ENCODE peak calls at places on chromosomes 1 and 21, in nine cellular contexts. C is PC-9, L is AG04449, J is neural crest cell, K is colonic mucosa, Q is lower leg skin, G is GM20000, A is testis, S is omental fat pad. N is an unnamed sample.
A peak's percentile ranks its signal among the peaks of the same experiment; 100 is the strongest.

GRCh38 chr1:1250828-1251284 is 4.3 kb upstream of the C1QTNF12 start:
- DNase-seq in C (no peak), L (no peak), J (no peak), K (no peak), Q (no peak), G (peak; percentile 87), A (no peak), S (no peak), N (no peak)

GRCh38 chr1:247180581-247180980 is 8.8 kb upstream of the ZNF124 start:
- DNase-seq in C (no peak), L (no peak), J (no peak), K (no peak), Q (no peak), G (no peak), A (no peak), S (no peak), N (no peak)

GRCh38 chr1:12592496-12592895 is 25.5 kb downstream of the DHRS3 start:
- DNase-seq in C (no peak), L (no peak), J (no peak), K (no peak), Q (no peak), G (no peak), A (no peak), S (no peak), N (peak; percentile 34)

GRCh38 chr1:16077430-16078245 is 4.2 kb upstream of the FAM131C start:
- DNase-seq in C (no peak), L (no peak), J (no peak), K (no peak), Q (no peak), G (no peak), A (no peak), S (no peak), N (no peak)

GRCh38 chr1:203486618-203487370 is 7.2 kb upstream of the OPTC start:
- DNase-seq in C (no peak), L (no peak), J (no peak), K (no peak), Q (no peak), G (no peak), A (peak; percentile 67), S (no peak), N (no peak)

GRCh38 chr1:211476200-211476849 is 15.6 kb downstream of the RD3 start:
- DNase-seq in C (peak; percentile 66), L (peak; percentile 17), J (peak; percentile 72), K (peak; percentile 84), Q (peak; percentile 89), G (peak; percentile 87), A (peak; percentile 85), S (peak; percentile 76), N (peak; percentile 32)

GRCh38 chr1:1605724-1606123 is 5.8 kb upstream of the FNDC10 start:
- DNase-seq in C (no peak), L (no peak), J (no peak), K (no peak), Q (no peak), G (no peak), A (no peak), S (no peak), N (no peak)

GRCh38 chr1:234724517-234725176 is 114.7 kb upstream of the IRF2BP2 start:
- DNase-seq in C (no peak), L (no peak), J (no peak), K (peak; percentile 80), Q (peak; percentile 93), G (no peak), A (peak; percentile 63), S (no peak), N (no peak)

GRCh38 chr1:38701088-38701487 is 158.5 kb downstream of the RRAGC start:
- DNase-seq in C (no peak), L (no peak), J (no peak), K (no peak), Q (no peak), G (no peak), A (no peak), S (no peak), N (no peak)

GRCh38 chr1:35575401-35575958 is 2.4 kb downstream of the TFAP2E start:
- DNase-seq in C (no peak), L (no peak), J (no peak), K (no peak), Q (no peak), G (no peak), A (no peak), S (no peak), N (peak; percentile 6)

GRCh38 chr1:180254854-180255253 is 24.8 kb downstream of the LHX4 start:
- DNase-seq in C (no peak), L (no peak), J (no peak), K (no peak), Q (no peak), G (no peak), A (no peak), S (no peak), N (no peak)

GRCh38 chr21:42062543-42063022 is 8.5 kb upstream of the UMODL1 start:
- DNase-seq in C (no peak), L (no peak), J (no peak), K (peak; percentile 54), Q (peak; percentile 91), G (peak; percentile 81), A (peak; percentile 28), S (no peak), N (peak; percentile 39)

GRCh38 chr21:41433566-41433965 is 7.5 kb downstream of the MX1 start:
- DNase-seq in C (no peak), L (no peak), J (no peak), K (no peak), Q (no peak), G (no peak), A (no peak), S (no peak), N (no peak)

GRCh38 chr1:165603810-165604209 is 27.2 kb upstream of the MGST3 start:
- DNase-seq in C (no peak), L (no peak), J (no peak), K (no peak), Q (no peak), G (no peak), A (no peak), S (no peak), N (no peak)

GRCh38 chr1:72326494-72326893 is 44.2 kb upstream of the NEGR1 start:
- DNase-seq in C (no peak), L (no peak), J (no peak), K (no peak), Q (no peak), G (no peak), A (no peak), S (no peak), N (no peak)

GRCh38 chr1:233393084-233393840 is 65.7 kb downstream of the MAP3K21 start:
- DNase-seq in C (no peak), L (no peak), J (no peak), K (no peak), Q (no peak), G (no peak), A (no peak), S (no peak), N (no peak)

GRCh38 chr1:224641030-224641429 is 24.9 kb downstream of the CNIH3 start:
- DNase-seq in C (no peak), L (no peak), J (no peak), K (no peak), Q (no peak), G (no peak), A (no peak), S (no peak), N (no peak)

DNA sequence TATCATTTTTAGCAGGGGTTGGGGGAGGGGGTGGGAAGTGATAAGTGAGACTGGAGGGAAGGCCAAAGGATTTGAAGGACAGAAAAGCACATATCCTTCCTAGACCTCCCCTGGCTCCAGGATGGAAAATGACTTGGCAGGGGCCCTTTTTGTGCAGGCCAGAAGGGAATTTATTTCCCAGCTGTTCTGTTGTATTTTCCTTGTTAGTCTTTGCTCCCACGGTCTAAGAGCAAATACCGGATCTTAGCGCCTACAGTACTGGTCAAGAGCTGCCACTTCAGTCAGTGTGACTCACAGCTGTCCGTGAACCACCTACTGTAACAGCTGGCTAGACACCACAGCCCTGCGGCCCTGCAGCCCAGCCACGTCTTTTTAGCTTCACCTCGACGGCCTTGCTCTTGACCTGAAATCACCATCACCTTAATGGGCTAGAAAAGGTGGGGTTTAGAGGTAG is 51.0 kb upstream of the ERRFI1 start:
- DNase-seq in C (peak; percentile 67), L (no peak), J (no peak), K (peak; percentile 72), Q (no peak), G (no peak), A (peak; percentile 64), S (no peak), N (peak; percentile 77)
- TF ChIP-seq CTCF in C (no peak), L (no peak), J (no peak), K (no peak), Q (no peak), G (no peak), A (no peak), S (no peak), N (no peak)

GRCh38 chr21:35437941-35438340 is 388.8 kb upstream of the RUNX1 start:
- DNase-seq in C (no peak), L (no peak), J (no peak), K (no peak), Q (no peak), G (no peak), A (no peak), S (no peak), N (no peak)

GRCh38 chr21:35444391-35444790 is 395.3 kb upstream of the RUNX1 start:
- DNase-seq in C (no peak), L (no peak), J (no peak), K (no peak), Q (no peak), G (no peak), A (no peak), S (no peak), N (no peak)

GRCh38 chr21:35438643-35439404 is 389.7 kb upstream of the RUNX1 start:
- DNase-seq in C (no peak), L (no peak), J (no peak), K (peak; percentile 44), Q (no peak), G (peak; percentile 29), A (no peak), S (no peak), N (no peak)

GRCh38 chr21:35436899-35437298 is 387.8 kb upstream of the RUNX1 start:
- DNase-seq in C (no peak), L (no peak), J (no peak), K (no peak), Q (no peak), G (no peak), A (no peak), S (no peak), N (no peak)

GRCh38 chr21:35441868-35442582 is 392.9 kb upstream of the RUNX1 start:
- DNase-seq in C (no peak), L (no peak), J (no peak), K (no peak), Q (no peak), G (no peak), A (no peak), S (no peak), N (no peak)
- TF ChIP-seq CTCF in C (no peak), L (no peak), J (peak; percentile 29), K (no peak), Q (no peak), G (no peak), A (no peak), S (no peak), N (no peak)

GRCh38 chr21:43816611-43817071 is 27.3 kb downstream of the RRP1 start:
- DNase-seq in C (no peak), L (no peak), J (no peak), K (no peak), Q (no peak), G (no peak), A (no peak), S (no peak), N (no peak)
- TF ChIP-seq CTCF in C (no peak), L (no peak), J (no peak), K (no peak), Q (no peak), G (peak; percentile 2), A (no peak), S (no peak), N (no peak)

GRCh38 chr1:88061830-88062177 is 622.3 kb upstream of the PKN2 start:
- DNase-seq in C (no peak), L (no peak), J (no peak), K (no peak), Q (no peak), G (no peak), A (no peak), S (no peak), N (no peak)
- TF ChIP-seq CTCF in C (peak; percentile 3), L (no peak), J (peak; percentile 1), K (no peak), Q (no peak), G (no peak), A (no peak), S (no peak), N (no peak)

N was measured in gastrocnemius medialis.